ENCODE peak calls at places on chromosome 15, in ten cellular contexts. N is aorta; F is HCT116; V is activated CD4-positive, alpha-beta T cell treated with anti-CD3 and anti-CD28 coated beads for 36 hours; C is HepG2; P is activated CD8-positive, alpha-beta T cell treated with anti-CD3 and anti-CD28 coated beads for 36 hours; Q is omental fat pad; B is gastroesophageal sphincter; W is CD4-positive, alpha-beta T cell; Z is activated T-cell treated with anti-CD3 and anti-CD28 coated beads, Interleukin-2, amount 50 U/mL, for 4 hours. T is an unnamed sample.

GRCh38 chr15:81216411-81216810 is 19.7 kb downstream of the IL16 start:
- ATAC-seq in N (no peak), W (no peak), B (no peak), V (no peak), F (no peak), C (no peak), Z (no peak), Q (no peak), P (no peak), T (no peak)

GRCh38 chr15:90808517-90808939 is 59.9 kb upstream of the FURIN start:
- ATAC-seq in B (peak), W (no peak), P (no peak), F (no peak), V (no peak), Z (no peak), Q (peak), N (no peak), C (no peak), T (no peak)

GRCh38 chr15:63054281-63054683 is 11.7 kb downstream of the TPM1 start:
- ATAC-seq in P (no peak), B (no peak), W (no peak), Q (no peak), C (peak), F (no peak), Z (no peak), V (no peak), N (no peak), T (no peak)

GRCh38 chr15:23645379-23646164 is 2.1 kb downstream of the MAGEL2 start:
- ATAC-seq in N (no peak), W (no peak), F (no peak), B (no peak), Q (no peak), Z (no peak), V (no peak), C (peak), P (no peak), T (no peak)

GRCh38 chr15:24068102-24068501 is 381.0 kb upstream of the NDN start:
- ATAC-seq in W (no peak), Z (no peak), P (no peak), F (no peak), V (no peak), C (peak), Q (no peak), N (no peak), B (no peak), T (no peak)

GRCh38 chr15:89067751-89068150 is 20.5 kb upstream of the ABHD2 start:
- ATAC-seq in F (no peak), B (no peak), N (no peak), P (peak), C (no peak), V (peak), W (no peak), Q (no peak), Z (peak), T (peak)

GRCh38 chr15:60583194-60583593 is 104.3 kb upstream of the ICE2 start:
- ATAC-seq in Z (no peak), N (no peak), V (peak), W (no peak), P (peak), F (no peak), Q (no peak), B (no peak), C (no peak), T (peak)

GRCh38 chr15:41013698-41014414 is 60.6 kb downstream of the CHAC1 start:
- ATAC-seq in F (no peak), V (no peak), B (no peak), Z (no peak), C (no peak), P (no peak), N (no peak), W (no peak), Q (peak), T (no peak)

GRCh38 chr15:23897576-23897975 is 210.5 kb upstream of the NDN start:
- ATAC-seq in C (no peak), V (no peak), W (no peak), Q (no peak), P (no peak), N (peak), F (no peak), B (no peak), Z (no peak), T (no peak)

GRCh38 chr15:74957301-74958035 is 896 bp upstream of the RPP25 start:
- ATAC-seq in V (no peak), B (peak), Q (peak), C (no peak), P (no peak), N (peak), Z (peak), W (no peak), F (peak), T (no peak)

GRCh38 chr15:89138999-89139612 is 50.9 kb downstream of the ABHD2 start:
- ATAC-seq in Z (no peak), N (peak), F (no peak), P (no peak), C (peak), Q (no peak), B (no peak), V (no peak), W (no peak), T (no peak)

GRCh38 chr15:60795889-60796288 is 316.9 kb upstream of the ICE2 start:
- ATAC-seq in N (no peak), Z (peak), C (no peak), V (peak), F (no peak), B (no peak), P (peak), Q (no peak), W (peak), T (peak)

GRCh38 chr15:92077353-92078080 is 224.0 kb downstream of the SLCO3A1 start:
- ATAC-seq in W (peak), N (peak), Q (peak), C (peak), B (peak), V (peak), F (peak), Z (peak), P (peak), T (peak)

GRCh38 chr15:51982770-51983103 is 11.2 kb upstream of the LEO1 start:
- ATAC-seq in C (no peak), Z (no peak), N (no peak), V (no peak), W (no peak), B (no peak), F (no peak), Q (no peak), P (no peak), T (no peak)

GRCh38 chr15:55194246-55194645 is 2.5 kb downstream of the RSL24D1 start:
- ATAC-seq in V (no peak), N (no peak), Q (no peak), F (no peak), C (no peak), B (no peak), Z (no peak), P (no peak), W (no peak), T (no peak)

GRCh38 chr15:54288049-54288448 is 309.8 kb downstream of the UNC13C start:
- ATAC-seq in N (no peak), V (no peak), C (no peak), B (no peak), Q (no peak), W (no peak), Z (no peak), P (no peak), F (no peak), T (peak)

GRCh38 chr15:53197426-53197839 is 407.3 kb upstream of the ONECUT1 start:
- ATAC-seq in F (peak), Q (no peak), C (peak), Z (peak), P (peak), V (peak), N (peak), W (no peak), B (peak), T (peak)

GRCh38 chr15:70438776-70439175 is 324.6 kb downstream of the UACA start:
- ATAC-seq in P (no peak), W (no peak), C (no peak), Q (no peak), N (no peak), B (no peak), Z (no peak), F (no peak), V (no peak), T (no peak)

GRCh38 chr15:68594533-68595259 is 15.9 kb downstream of the CORO2B start:
- ATAC-seq in V (no peak), P (no peak), W (no peak), Q (no peak), F (no peak), Z (no peak), B (no peak), N (no peak), C (no peak), T (no peak)

GRCh38 chr15:65008989-65009388 is 19.3 kb upstream of the SPG21 start:
- ATAC-seq in N (no peak), Q (no peak), Z (no peak), B (no peak), P (no peak), F (no peak), V (no peak), W (no peak), C (no peak), T (no peak)

GRCh38 chr15:64618569-64618968 is 156.8 kb downstream of the RBPMS2 start:
- ATAC-seq in Z (no peak), Q (no peak), N (no peak), C (no peak), P (no peak), W (no peak), F (no peak), B (no peak), V (no peak), T (no peak)

GRCh38 chr15:31338318-31338878 is 11.8 kb downstream of the KLF13 start:
- ATAC-seq in F (no peak), N (peak), Z (peak), V (peak), Q (peak), W (no peak), P (peak), C (no peak), B (peak), T (peak)

GRCh38 chr15:56968256-56968655 is 49.8 kb downstream of the TCF12 start:
- ATAC-seq in C (no peak), Q (no peak), P (no peak), V (no peak), B (no peak), Z (no peak), F (no peak), N (no peak), W (no peak), T (no peak)

GRCh38 chr15:90036343-90036742 is 35.2 kb downstream of the ZNF710 start:
- ATAC-seq in Q (no peak), C (no peak), F (no peak), B (no peak), Z (no peak), P (no peak), V (no peak), N (no peak), W (no peak), T (no peak)

GRCh38 chr15:51846463-51847230 is 17.2 kb downstream of the TMOD3 start:
- ATAC-seq in Q (peak), P (peak), Z (peak), V (peak), F (peak), B (no peak), W (peak), N (peak), C (no peak), T (peak)

GRCh38 chr15:70322051-70322668 is 224.4 kb upstream of the TLE3 start:
- ATAC-seq in V (no peak), B (no peak), Z (no peak), N (no peak), C (no peak), Q (no peak), P (no peak), F (no peak), W (no peak), T (no peak)

GRCh38 chr15:55247766-55248427 is 41.7 kb downstream of the RAB27A start:
- ATAC-seq in Z (no peak), N (no peak), C (no peak), W (no peak), B (no peak), P (peak), V (peak), Q (no peak), F (no peak), T (peak)

GRCh38 chr15:78006567-78007205 is 70.8 kb downstream of the TBC1D2B start:
- ATAC-seq in Z (no peak), B (no peak), N (no peak), F (no peak), P (no peak), V (no peak), Q (no peak), C (no peak), W (no peak), T (no peak)

T was measured in activated T-helper 17 cell treated with anti-CD3 and anti-CD28 coated beads, Interleukin-2, amount 50 U/mL, for 72 hours.